ENCODE peak calls at places on chromosomes 12 and 14, in nine cellular contexts. T is dorsolateral prefrontal cortex, O is cardiac fibroblast, V is nephron progenitor cell, U is activated B cell treated with CpG ODN at 0.5 μM for 24 hours, J is adrenal gland, W is AG09309, Y is HepG2, Q is IMR-90. S is an unnamed sample.

GRCh38 chr14:101480747-101481530 is 80.4 kb upstream of the DIO3 start:
- DNase-seq in J (peak), T (peak), Q (peak), O (peak), V (no peak), Y (peak), W (peak), U (peak), S (peak)

GRCh38 chr14:100662850-100663527 is 63.7 kb upstream of the DLK1 start:
- DNase-seq in Y (peak), J (peak), W (no peak), U (peak), V (peak), Q (peak), T (peak), O (peak), S (peak)

GRCh38 chr14:89349196-89350008 is 67.6 kb downstream of the FOXN3 start:
- DNase-seq in Y (no peak), O (peak), V (peak), T (peak), W (no peak), U (no peak), J (no peak), Q (no peak), S (peak)

GRCh38 chr14:81454572-81455218 is 54.6 kb upstream of the STON2 start:
- DNase-seq in Q (no peak), Y (no peak), T (no peak), U (no peak), J (no peak), W (no peak), O (no peak), V (no peak), S (no peak)

GRCh38 chr12:56683-57346 is 9.8 kb upstream of the IQSEC3 start:
- DNase-seq in U (no peak), T (no peak), W (no peak), Q (no peak), O (no peak), J (no peak), Y (no peak), V (peak), S (no peak)

GRCh38 chr14:65354715-65355114 is 57.8 kb upstream of the FUT8 start:
- DNase-seq in O (no peak), T (no peak), V (no peak), Q (no peak), Y (no peak), W (no peak), U (no peak), J (no peak), S (no peak)

GRCh38 chr14:98958048-98959031 is 313.7 kb downstream of the BCL11B start:
- DNase-seq in J (no peak), U (no peak), O (no peak), W (no peak), Y (no peak), T (no peak), Q (no peak), V (no peak), S (no peak)

GRCh38 chr12:58487280-58488141 is 432.8 kb downstream of the LRIG3 start:
- DNase-seq in V (no peak), Y (no peak), O (peak), U (no peak), T (no peak), Q (peak), J (no peak), W (peak), S (no peak)

GRCh38 chr12:24172773-24173447 is 223.4 kb upstream of the SOX5 start:
- DNase-seq in U (no peak), T (no peak), Y (no peak), J (no peak), Q (no peak), O (no peak), V (peak), W (no peak), S (no peak)

GRCh38 chr12:39442895-39443703 is at the start of gene KIF21A:
- DNase-seq in Y (peak), O (peak), T (peak), W (peak), J (peak), U (peak), V (peak), Q (peak), S (peak)
- TF ChIP-seq CTCF in Y (peak), O (no peak), T (peak), W (peak), J (peak), U (no peak), V (peak), Q (peak), S (peak)

GRCh38 chr12:132079695-132080094 is 64.4 kb downstream of the DDX51 start:
- DNase-seq in O (no peak), W (no peak), T (no peak), U (no peak), J (no peak), V (no peak), Q (no peak), Y (no peak), S (no peak)
- TF ChIP-seq CTCF in O (no peak), W (no peak), T (no peak), U (no peak), J (no peak), V (no peak), Q (no peak), Y (no peak), S (no peak)

GRCh38 chr12:22935090-22935489 is 310.1 kb downstream of the ETNK1 start:
- DNase-seq in U (no peak), W (no peak), O (peak), T (no peak), J (no peak), V (no peak), Y (no peak), Q (no peak), S (peak)
- TF ChIP-seq CTCF in U (no peak), W (no peak), O (no peak), T (no peak), J (no peak), V (no peak), Y (no peak), Q (no peak), S (no peak)

GRCh38 chr12:52371716-52372115 is 4.4 kb upstream of the KRT85 start:
- DNase-seq in Y (no peak), J (no peak), O (no peak), W (no peak), V (no peak), Q (no peak), T (no peak), U (no peak), S (no peak)

GRCh38 chr12:52370906-52371608 is 3.8 kb upstream of the KRT85 start:
- DNase-seq in Y (no peak), O (peak), W (peak), V (no peak), Q (peak), J (peak), T (peak), U (no peak), S (no peak)

GRCh38 chr12:52369220-52369619 is 1.9 kb upstream of the KRT85 start:
- DNase-seq in Y (no peak), J (no peak), W (no peak), U (no peak), Q (no peak), T (no peak), O (no peak), V (no peak), S (no peak)

GRCh38 chr12:52369809-52370208 is 2.5 kb upstream of the KRT85 start:
- DNase-seq in Y (no peak), J (no peak), V (no peak), U (no peak), T (no peak), O (no peak), W (no peak), Q (no peak), S (no peak)

GRCh38 chr12:52372216-52373154 is 5.2 kb upstream of the KRT85 start:
- DNase-seq in U (no peak), T (peak), Y (peak), V (peak), J (peak), O (peak), Q (peak), W (peak), S (peak)
- TF ChIP-seq CTCF in U (no peak), T (peak), Y (peak), V (peak), J (peak), O (peak), Q (peak), W (peak), S (peak)

DNA sequence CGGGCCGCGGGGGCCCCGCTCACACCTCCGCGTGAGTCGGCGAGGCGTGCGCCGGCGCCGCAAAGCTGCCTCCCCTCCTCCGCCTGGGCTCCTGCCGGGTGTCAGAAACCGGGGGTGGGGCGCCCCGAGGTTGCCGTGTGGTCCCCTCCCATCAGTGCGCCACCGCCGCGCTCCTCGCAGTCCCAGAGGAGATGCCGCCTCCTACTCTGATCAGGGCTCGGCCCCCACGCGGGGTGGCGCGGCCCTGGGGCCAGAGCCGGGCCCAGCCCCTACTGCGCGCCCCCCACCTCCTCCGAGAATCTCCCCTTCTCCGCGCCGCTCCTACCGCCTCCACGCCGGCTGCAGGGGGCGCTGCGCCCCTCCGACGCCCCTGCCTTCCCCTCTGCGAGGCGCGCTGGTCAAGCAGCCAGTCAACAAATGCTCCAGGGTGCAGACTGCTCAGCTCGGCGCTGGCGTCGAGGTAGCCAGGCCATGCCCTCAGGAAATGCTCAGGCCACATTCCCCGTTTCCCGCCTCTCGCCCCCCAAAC is 467 bp upstream of the JAG2 start:
- DNase-seq in Q (no peak), U (no peak), V (peak), Y (no peak), O (no peak), T (no peak), W (no peak), J (no peak), S (peak)
- TF ChIP-seq CTCF in Q (peak), U (no peak), V (peak), Y (peak), O (peak), T (peak), W (peak), J (peak), S (peak)

DNA sequence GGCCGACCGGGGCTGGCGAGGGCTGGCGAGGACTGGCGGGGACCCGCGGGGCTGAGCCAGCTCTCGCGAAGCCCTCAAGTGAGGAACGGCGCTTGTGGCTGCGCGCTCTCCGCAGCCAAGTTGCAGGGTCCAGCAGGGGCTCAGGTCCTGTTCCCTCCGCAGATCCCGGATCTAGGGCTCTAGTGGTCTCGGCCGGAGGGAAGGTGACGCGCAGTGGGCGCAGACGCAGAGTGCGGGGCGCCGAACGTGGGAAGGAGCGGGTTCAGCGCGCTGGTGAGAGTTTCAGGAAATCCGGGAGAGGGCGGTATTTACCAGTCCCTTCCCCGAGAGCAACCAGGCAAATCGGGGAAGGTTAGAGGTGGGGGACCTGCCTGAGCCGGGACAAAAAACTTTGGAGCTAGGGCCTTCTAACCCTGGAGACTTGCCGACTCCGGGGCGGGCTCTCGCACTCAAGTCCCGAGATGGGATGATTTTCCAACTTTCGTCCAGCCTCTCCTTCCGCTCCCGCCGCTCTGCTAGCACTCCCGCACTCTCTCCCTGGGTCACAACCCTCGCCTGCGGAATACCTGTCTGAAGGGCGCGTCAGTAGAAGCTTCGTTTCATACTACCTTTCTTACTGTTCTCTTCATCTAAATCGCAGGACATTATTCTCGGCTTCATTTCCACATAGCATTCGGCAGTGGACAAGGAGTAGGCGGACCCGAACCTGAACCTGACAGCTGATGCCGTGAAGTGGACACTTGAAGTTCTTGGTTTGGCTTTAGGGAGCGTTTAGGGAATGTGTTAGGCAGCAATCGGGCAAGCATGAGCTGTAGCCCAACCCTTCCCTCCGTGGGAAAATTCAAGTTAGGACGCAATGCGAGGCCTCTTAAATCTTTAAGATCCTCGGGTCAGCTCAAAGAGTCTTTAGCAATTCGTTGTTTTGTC is 13.6 kb upstream of the PAX9 start:
- DNase-seq in Y (peak), W (no peak), O (peak), J (no peak), U (no peak), Q (peak), V (peak), T (no peak), S (peak)
- TF ChIP-seq CTCF in Y (peak), W (peak), O (peak), J (peak), U (no peak), Q (peak), V (peak), T (no peak), S (peak)

DNA sequence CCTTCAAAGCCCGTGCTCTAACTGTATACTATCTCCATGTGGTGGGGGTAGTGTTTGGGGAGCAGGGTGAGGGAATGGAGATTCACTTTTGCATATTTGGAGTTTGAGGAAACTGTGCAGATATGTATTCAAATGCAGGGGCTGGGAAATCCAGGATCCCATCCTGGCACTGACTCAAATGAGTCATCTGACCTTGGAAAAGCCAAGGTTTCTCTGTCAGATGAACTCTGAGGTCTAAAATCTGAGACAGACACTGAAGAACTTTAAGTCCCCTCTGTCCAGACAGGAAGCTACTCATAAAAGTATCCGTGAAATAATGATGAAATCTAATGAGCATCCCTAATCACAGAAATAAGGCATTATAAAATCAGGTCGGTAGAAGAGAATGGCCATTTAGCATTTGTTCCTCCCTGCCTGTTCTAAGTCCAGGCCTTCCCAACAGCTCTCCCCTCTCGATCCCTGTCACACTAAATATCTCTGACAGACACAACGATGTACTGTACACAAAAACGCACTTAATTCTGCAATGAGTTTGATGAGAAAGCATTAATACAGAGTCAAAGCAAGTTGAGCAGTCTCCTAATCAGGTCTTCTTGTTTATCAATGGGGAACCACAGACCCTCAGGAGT is 14.4 kb downstream of the NIN start:
- DNase-seq in Y (peak), T (no peak), V (no peak), Q (peak), U (no peak), W (no peak), J (no peak), O (peak), S (no peak)
- TF ChIP-seq CTCF in Y (no peak), T (no peak), V (no peak), Q (no peak), U (no peak), W (no peak), J (no peak), O (no peak), S (no peak)

GRCh38 chr12:49619286-49619685 is 4.1 kb upstream of the PRPF40B start:
- DNase-seq in T (no peak), O (no peak), Q (peak), W (no peak), U (no peak), V (no peak), Y (no peak), J (no peak), S (no peak)
- TF ChIP-seq CTCF in T (no peak), O (no peak), Q (no peak), W (no peak), U (no peak), V (no peak), Y (no peak), J (no peak), S (no peak)

DNA sequence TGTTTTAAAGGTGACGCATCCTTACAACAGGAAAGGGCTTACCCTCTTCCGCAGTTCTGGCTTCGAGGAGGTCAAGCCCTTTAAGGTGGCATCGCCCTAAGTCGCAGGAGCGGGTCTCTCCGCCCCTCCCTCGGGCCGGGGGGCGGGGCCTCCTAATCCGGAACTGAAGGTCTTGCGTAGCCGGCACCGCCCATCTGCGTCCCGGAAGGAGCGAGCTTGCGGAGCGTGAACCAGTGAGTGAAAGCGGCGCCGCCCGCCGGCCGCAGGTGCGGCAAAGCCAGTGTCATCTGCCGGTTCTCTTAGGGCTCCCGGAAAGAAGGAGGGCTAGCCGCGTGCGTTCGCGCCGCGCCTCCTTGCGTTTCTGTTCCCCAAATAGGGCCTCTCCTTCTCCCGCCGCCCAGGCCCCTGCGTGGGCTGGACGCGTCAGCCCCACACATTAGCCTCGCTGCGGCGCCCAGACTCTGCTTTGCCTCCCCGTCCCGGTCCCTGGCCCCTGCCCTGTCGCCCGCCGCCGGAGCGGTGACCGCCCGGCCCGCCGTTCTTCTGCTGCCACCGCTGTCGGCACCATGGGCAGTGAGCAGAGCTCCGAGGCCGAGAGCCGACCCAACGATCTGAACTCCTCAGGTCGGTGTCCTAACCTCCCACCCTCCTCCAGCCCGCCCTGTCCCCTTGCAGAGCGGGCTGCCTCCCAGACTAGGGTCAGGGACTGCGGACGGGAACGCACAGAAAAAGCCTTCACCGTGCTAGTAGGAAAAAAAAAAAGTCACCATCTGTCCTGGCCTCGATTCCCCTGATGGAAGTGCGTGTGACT is at the start of gene BORCS5:
- DNase-seq in T (peak), J (peak), Y (peak), W (peak), U (peak), O (peak), V (peak), Q (peak), S (peak)
- TF ChIP-seq CTCF in T (peak), J (peak), Y (peak), W (no peak), U (no peak), O (peak), V (no peak), Q (no peak), S (no peak)

S was measured in glutamatergic neuron.